ENCODE peak calls at places on chromosomes 1 and 21, in eight cellular contexts. One of them, this sample, is unnamed.

GRCh38 chr1:178057863-178058576 is 35.9 kb upstream of the RASAL2 start:
- DNase-seq in HFFc6: peak
- DNase-seq in fibroblast of mammary gland: peak
- DNase-seq in epithelial cell of esophagus: peak
- DNase-seq in kidney epithelial cell: no peak
- DNase-seq in WTC11: no peak
- DNase-seq in Panc1: no peak
- DNase-seq in GM12864: no peak
- DNase-seq in this sample: no peak

GRCh38 chr1:175197536-175197935 is 5.0 kb upstream of the KIAA0040 start:
- DNase-seq in HFFc6: peak
- DNase-seq in fibroblast of mammary gland: no peak
- DNase-seq in epithelial cell of esophagus: peak
- DNase-seq in kidney epithelial cell: peak
- DNase-seq in WTC11: no peak
- DNase-seq in Panc1: no peak
- DNase-seq in GM12864: no peak
- DNase-seq in this sample: no peak

GRCh38 chr21:37402251-37402867 is 35.8 kb downstream of the DYRK1A start:
- DNase-seq in HFFc6: no peak
- DNase-seq in fibroblast of mammary gland: no peak
- DNase-seq in epithelial cell of esophagus: no peak
- DNase-seq in kidney epithelial cell: no peak
- DNase-seq in WTC11: no peak
- DNase-seq in Panc1: no peak
- DNase-seq in GM12864: no peak
- DNase-seq in this sample: no peak

GRCh38 chr1:214970016-214970415 is 112.5 kb upstream of the KCNK2 start:
- DNase-seq in HFFc6: no peak
- DNase-seq in fibroblast of mammary gland: peak
- DNase-seq in epithelial cell of esophagus: no peak
- DNase-seq in kidney epithelial cell: no peak
- DNase-seq in WTC11: no peak
- DNase-seq in Panc1: no peak
- DNase-seq in GM12864: no peak
- DNase-seq in this sample: no peak

GRCh38 chr1:86370627-86371026 is 25.5 kb downstream of the ODF2L start:
- DNase-seq in HFFc6: peak
- DNase-seq in fibroblast of mammary gland: peak
- DNase-seq in epithelial cell of esophagus: no peak
- DNase-seq in kidney epithelial cell: no peak
- DNase-seq in WTC11: no peak
- DNase-seq in Panc1: no peak
- DNase-seq in GM12864: no peak
- DNase-seq in this sample: no peak

GRCh38 chr1:203406446-203407045 is 55.6 kb upstream of the FMOD start:
- DNase-seq in HFFc6: no peak
- DNase-seq in fibroblast of mammary gland: peak
- DNase-seq in epithelial cell of esophagus: no peak
- DNase-seq in kidney epithelial cell: no peak
- DNase-seq in WTC11: no peak
- DNase-seq in Panc1: no peak
- DNase-seq in GM12864: no peak
- DNase-seq in this sample: no peak

GRCh38 chr1:19062258-19063029 is 106.0 kb upstream of the IFFO2 start:
- DNase-seq in HFFc6: no peak
- DNase-seq in fibroblast of mammary gland: no peak
- DNase-seq in epithelial cell of esophagus: peak
- DNase-seq in kidney epithelial cell: no peak
- DNase-seq in WTC11: no peak
- DNase-seq in Panc1: no peak
- DNase-seq in GM12864: no peak
- DNase-seq in this sample: no peak

GRCh38 chr1:238499036-238499435 is 608.3 kb upstream of the ZP4 start:
- DNase-seq in HFFc6: no peak
- DNase-seq in fibroblast of mammary gland: no peak
- DNase-seq in epithelial cell of esophagus: no peak
- DNase-seq in kidney epithelial cell: no peak
- DNase-seq in WTC11: no peak
- DNase-seq in Panc1: no peak
- DNase-seq in GM12864: no peak
- DNase-seq in this sample: no peak

GRCh38 chr21:14603202-14603601 is 57.1 kb upstream of the SAMSN1 start:
- DNase-seq in HFFc6: peak
- DNase-seq in fibroblast of mammary gland: peak
- DNase-seq in epithelial cell of esophagus: peak
- DNase-seq in kidney epithelial cell: peak
- DNase-seq in WTC11: no peak
- DNase-seq in Panc1: no peak
- DNase-seq in GM12864: no peak
- DNase-seq in this sample: no peak

GRCh38 chr1:161351482-161351881 is 16.2 kb downstream of the CFAP126 start:
- DNase-seq in HFFc6: no peak
- DNase-seq in fibroblast of mammary gland: peak
- DNase-seq in epithelial cell of esophagus: no peak
- DNase-seq in kidney epithelial cell: no peak
- DNase-seq in WTC11: no peak
- DNase-seq in Panc1: no peak
- DNase-seq in GM12864: no peak
- DNase-seq in this sample: no peak

GRCh38 chr1:55064861-55065263 is 25.5 kb downstream of the PCSK9 start:
- DNase-seq in HFFc6: peak
- DNase-seq in fibroblast of mammary gland: peak
- DNase-seq in epithelial cell of esophagus: peak
- DNase-seq in kidney epithelial cell: no peak
- DNase-seq in WTC11: no peak
- DNase-seq in Panc1: peak
- DNase-seq in GM12864: no peak
- DNase-seq in this sample: no peak

GRCh38 chr1:58063095-58063494 is 483.4 kb downstream of the OMA1 start:
- DNase-seq in HFFc6: no peak
- DNase-seq in fibroblast of mammary gland: no peak
- DNase-seq in epithelial cell of esophagus: peak
- DNase-seq in kidney epithelial cell: no peak
- DNase-seq in WTC11: no peak
- DNase-seq in Panc1: no peak
- DNase-seq in GM12864: no peak
- DNase-seq in this sample: no peak

GRCh38 chr1:20931930-20932436 is 144.9 kb upstream of the HP1BP3 start:
- DNase-seq in HFFc6: no peak
- DNase-seq in fibroblast of mammary gland: no peak
- DNase-seq in epithelial cell of esophagus: no peak
- DNase-seq in kidney epithelial cell: no peak
- DNase-seq in WTC11: no peak
- DNase-seq in Panc1: no peak
- DNase-seq in GM12864: no peak
- DNase-seq in this sample: no peak

GRCh38 chr21:39720126-39720778 is 24.7 kb upstream of the IGSF5 start:
- DNase-seq in HFFc6: peak
- DNase-seq in fibroblast of mammary gland: peak
- DNase-seq in epithelial cell of esophagus: no peak
- DNase-seq in kidney epithelial cell: no peak
- DNase-seq in WTC11: no peak
- DNase-seq in Panc1: no peak
- DNase-seq in GM12864: no peak
- DNase-seq in this sample: no peak

GRCh38 chr21:39712976-39713375 is 32.0 kb upstream of the IGSF5 start:
- DNase-seq in HFFc6: no peak
- DNase-seq in fibroblast of mammary gland: no peak
- DNase-seq in epithelial cell of esophagus: no peak
- DNase-seq in kidney epithelial cell: no peak
- DNase-seq in WTC11: peak
- DNase-seq in Panc1: no peak
- DNase-seq in GM12864: no peak
- DNase-seq in this sample: no peak

GRCh38 chr21:39714331-39714730 is 30.7 kb upstream of the IGSF5 start:
- DNase-seq in HFFc6: no peak
- DNase-seq in fibroblast of mammary gland: no peak
- DNase-seq in epithelial cell of esophagus: no peak
- DNase-seq in kidney epithelial cell: no peak
- DNase-seq in WTC11: no peak
- DNase-seq in Panc1: no peak
- DNase-seq in GM12864: no peak
- DNase-seq in this sample: no peak

GRCh38 chr21:39713905-39714304 is 31.1 kb upstream of the IGSF5 start:
- DNase-seq in HFFc6: no peak
- DNase-seq in fibroblast of mammary gland: peak
- DNase-seq in epithelial cell of esophagus: no peak
- DNase-seq in kidney epithelial cell: no peak
- DNase-seq in WTC11: no peak
- DNase-seq in Panc1: no peak
- DNase-seq in GM12864: no peak
- DNase-seq in this sample: no peak

GRCh38 chr21:39715804-39716397 is 29.1 kb upstream of the IGSF5 start:
- DNase-seq in HFFc6: peak
- DNase-seq in fibroblast of mammary gland: peak
- DNase-seq in epithelial cell of esophagus: peak
- DNase-seq in kidney epithelial cell: peak
- DNase-seq in WTC11: peak
- DNase-seq in Panc1: no peak
- DNase-seq in GM12864: no peak
- DNase-seq in this sample: no peak
- TF ChIP-seq CTCF in HFFc6: peak
- TF ChIP-seq CTCF in fibroblast of mammary gland: peak
- TF ChIP-seq CTCF in epithelial cell of esophagus: peak
- TF ChIP-seq CTCF in kidney epithelial cell: peak
- TF ChIP-seq CTCF in WTC11: peak
- TF ChIP-seq CTCF in Panc1: peak
- TF ChIP-seq CTCF in GM12864: peak
- TF ChIP-seq CTCF in this sample: peak

GRCh38 chr1:6557597-6557996 is 2.5 kb downstream of the TAS1R1 start:
- DNase-seq in HFFc6: no peak
- DNase-seq in fibroblast of mammary gland: no peak
- DNase-seq in epithelial cell of esophagus: no peak
- DNase-seq in kidney epithelial cell: no peak
- DNase-seq in WTC11: no peak
- DNase-seq in Panc1: no peak
- DNase-seq in GM12864: no peak
- DNase-seq in this sample: no peak
- TF ChIP-seq CTCF in HFFc6: no peak
- TF ChIP-seq CTCF in fibroblast of mammary gland: no peak
- TF ChIP-seq CTCF in epithelial cell of esophagus: no peak
- TF ChIP-seq CTCF in kidney epithelial cell: no peak
- TF ChIP-seq CTCF in WTC11: no peak
- TF ChIP-seq CTCF in Panc1: no peak
- TF ChIP-seq CTCF in GM12864: no peak
- TF ChIP-seq CTCF in this sample: no peak

DNA sequence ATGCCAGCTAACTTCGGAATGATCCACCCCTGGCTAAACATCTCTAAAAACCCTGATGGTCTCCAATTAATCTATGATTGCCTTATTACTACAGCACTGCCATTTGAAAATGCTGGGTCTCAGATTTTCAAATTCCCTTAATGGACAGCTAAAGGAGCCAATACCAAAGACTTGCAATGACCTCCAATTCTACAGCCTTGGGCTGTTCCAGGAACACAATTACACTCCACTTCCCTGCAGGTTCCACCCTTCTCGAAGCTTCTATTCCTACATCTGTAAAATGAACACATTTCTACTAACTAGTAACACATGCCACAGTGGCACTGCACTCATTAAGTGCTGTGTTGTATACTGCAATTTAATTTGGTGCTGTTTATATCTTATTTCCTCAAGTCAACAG is 85.7 kb upstream of the AK4 start:
- DNase-seq in HFFc6: no peak
- DNase-seq in fibroblast of mammary gland: no peak
- DNase-seq in epithelial cell of esophagus: no peak
- DNase-seq in kidney epithelial cell: no peak
- DNase-seq in WTC11: no peak
- DNase-seq in Panc1: no peak
- DNase-seq in GM12864: no peak
- DNase-seq in this sample: no peak
- TF ChIP-seq CTCF in HFFc6: no peak
- TF ChIP-seq CTCF in fibroblast of mammary gland: no peak
- TF ChIP-seq CTCF in epithelial cell of esophagus: no peak
- TF ChIP-seq CTCF in kidney epithelial cell: no peak
- TF ChIP-seq CTCF in WTC11: no peak
- TF ChIP-seq CTCF in Panc1: no peak
- TF ChIP-seq CTCF in GM12864: no peak
- TF ChIP-seq CTCF in this sample: no peak

GRCh38 chr1:32107742-32108661 is at the start of gene KPNA6:
- DNase-seq in HFFc6: peak
- DNase-seq in fibroblast of mammary gland: peak
- DNase-seq in epithelial cell of esophagus: peak
- DNase-seq in kidney epithelial cell: peak
- DNase-seq in WTC11: peak
- DNase-seq in Panc1: peak
- DNase-seq in GM12864: peak
- DNase-seq in this sample: peak
- TF ChIP-seq CTCF in HFFc6: no peak
- TF ChIP-seq CTCF in fibroblast of mammary gland: no peak
- TF ChIP-seq CTCF in epithelial cell of esophagus: no peak
- TF ChIP-seq CTCF in kidney epithelial cell: no peak
- TF ChIP-seq CTCF in WTC11: no peak
- TF ChIP-seq CTCF in Panc1: no peak
- TF ChIP-seq CTCF in GM12864: no peak
- TF ChIP-seq CTCF in this sample: no peak

GRCh38 chr1:25804244-25804963 is 4.4 kb downstream of the SELENON start:
- DNase-seq in HFFc6: no peak
- DNase-seq in fibroblast of mammary gland: peak
- DNase-seq in epithelial cell of esophagus: peak
- DNase-seq in kidney epithelial cell: no peak
- DNase-seq in WTC11: no peak
- DNase-seq in Panc1: no peak
- DNase-seq in GM12864: peak
- DNase-seq in this sample: no peak
- TF ChIP-seq CTCF in HFFc6: no peak
- TF ChIP-seq CTCF in fibroblast of mammary gland: no peak
- TF ChIP-seq CTCF in epithelial cell of esophagus: no peak
- TF ChIP-seq CTCF in kidney epithelial cell: no peak
- TF ChIP-seq CTCF in WTC11: no peak
- TF ChIP-seq CTCF in Panc1: no peak
- TF ChIP-seq CTCF in GM12864: no peak
- TF ChIP-seq CTCF in this sample: no peak

GRCh38 chr1:95132762-95133161 is 15.6 kb downstream of the TLCD4 start:
- DNase-seq in HFFc6: no peak
- DNase-seq in fibroblast of mammary gland: no peak
- DNase-seq in epithelial cell of esophagus: no peak
- DNase-seq in kidney epithelial cell: no peak
- DNase-seq in WTC11: no peak
- DNase-seq in Panc1: no peak
- DNase-seq in GM12864: no peak
- DNase-seq in this sample: no peak
- TF ChIP-seq CTCF in HFFc6: no peak
- TF ChIP-seq CTCF in fibroblast of mammary gland: no peak
- TF ChIP-seq CTCF in epithelial cell of esophagus: no peak
- TF ChIP-seq CTCF in kidney epithelial cell: no peak
- TF ChIP-seq CTCF in WTC11: no peak
- TF ChIP-seq CTCF in Panc1: no peak
- TF ChIP-seq CTCF in GM12864: no peak
- TF ChIP-seq CTCF in this sample: no peak

GRCh38 chr1:237016626-237017025 is 12.4 kb upstream of the MT1HL1 start:
- DNase-seq in HFFc6: no peak
- DNase-seq in fibroblast of mammary gland: no peak
- DNase-seq in epithelial cell of esophagus: no peak
- DNase-seq in kidney epithelial cell: no peak
- DNase-seq in WTC11: no peak
- DNase-seq in Panc1: no peak
- DNase-seq in GM12864: no peak
- DNase-seq in this sample: no peak
- TF ChIP-seq CTCF in HFFc6: no peak
- TF ChIP-seq CTCF in fibroblast of mammary gland: no peak
- TF ChIP-seq CTCF in epithelial cell of esophagus: no peak
- TF ChIP-seq CTCF in kidney epithelial cell: no peak
- TF ChIP-seq CTCF in WTC11: no peak
- TF ChIP-seq CTCF in Panc1: no peak
- TF ChIP-seq CTCF in GM12864: no peak
- TF ChIP-seq CTCF in this sample: no peak